ENCODE peak calls at places on chromosome 4, in four cellular contexts. N is body of pancreas, A is esophagus squamous epithelium, Q is A549. C is an unnamed sample.

GRCh38 chr4:163790231-163790630 is 295.7 kb downstream of the TMA16 start:
- DNase-seq in A (no peak), N (no peak), Q (no peak), C (no peak)

GRCh38 chr4:142406051-142406549 is 440.0 kb downstream of the INPP4B start:
- DNase-seq in A (no peak), Q (no peak), N (no peak), C (peak)

GRCh38 chr4:181860157-181860556 is 383.0 kb upstream of the TENM3 start:
- DNase-seq in Q (no peak), A (no peak), N (no peak), C (no peak)

GRCh38 chr4:3685081-3685645 is 81.0 kb upstream of the ADRA2C start:
- DNase-seq in Q (no peak), A (no peak), N (no peak), C (no peak)

GRCh38 chr4:6346373-6347110 is 76.9 kb downstream of the WFS1 start:
- DNase-seq in A (no peak), N (no peak), Q (no peak), C (no peak)

GRCh38 chr4:145481942-145482208 is 222 bp downstream of the SMAD1 start:
- DNase-seq in A (no peak), N (no peak), Q (no peak), C (no peak)

GRCh38 chr4:10673817-10674369 is 10.7 kb downstream of the CLNK start:
- DNase-seq in A (no peak), Q (no peak), N (no peak), C (no peak)

GRCh38 chr4:171809854-171810253 is 3.4 kb upstream of the GALNTL6 start:
- DNase-seq in N (no peak), Q (no peak), A (no peak), C (no peak)

GRCh38 chr4:80125252-80126177 is 52.5 kb upstream of the ANTXR2 start:
- DNase-seq in A (no peak), N (no peak), Q (no peak), C (peak)

GRCh38 chr4:63841266-63841665 is 568.0 kb downstream of the TECRL start:
- DNase-seq in A (no peak), Q (no peak), N (no peak), C (no peak)

GRCh38 chr4:176150283-176150682 is 45.1 kb downstream of the SPATA4 start:
- DNase-seq in Q (no peak), N (no peak), A (no peak), C (peak)

GRCh38 chr4:138897818-138898226 is 117.8 kb upstream of the NOCT start:
- DNase-seq in Q (no peak), N (no peak), A (no peak), C (no peak)

GRCh38 chr4:107648178-107648991 is 71.6 kb downstream of the PAPSS1 start:
- DNase-seq in N (no peak), Q (no peak), A (no peak), C (no peak)

GRCh38 chr4:6042293-6043063 is 24.2 kb upstream of the C4orf50 start:
- DNase-seq in N (no peak), A (no peak), Q (no peak), C (no peak)

GRCh38 chr4:10024303-10024702 is 3.0 kb upstream of the SLC2A9 start:
- DNase-seq in A (no peak), Q (no peak), N (peak), C (no peak)

GRCh38 chr4:131644619-131645018 is 1504.5 kb upstream of the PCDH10 start:
- DNase-seq in Q (no peak), N (peak), A (no peak), C (no peak)

GRCh38 chr4:83267121-83267834 is 17.3 kb downstream of the COQ2 start:
- DNase-seq in A (no peak), Q (peak), N (no peak), C (no peak)

GRCh38 chr4:46934731-46935130 is 25.7 kb upstream of the COX7B2 start:
- DNase-seq in N (no peak), Q (no peak), A (no peak), C (no peak)

GRCh38 chr4:40455340-40455902 is 120.3 kb downstream of the CHRNA9 start:
- DNase-seq in N (peak), Q (no peak), A (no peak), C (no peak)

GRCh38 chr4:110287130-110287529 is 88.7 kb upstream of the ELOVL6 start:
- DNase-seq in N (no peak), Q (no peak), A (no peak), C (no peak)

GRCh38 chr4:6925357-6925836 is 15.8 kb downstream of the TBC1D14 start:
- DNase-seq in N (peak), Q (no peak), A (no peak), C (peak)

GRCh38 chr4:177182728-177183127 is 126.9 kb upstream of the NEIL3 start:
- DNase-seq in A (no peak), Q (no peak), N (no peak), C (no peak)

GRCh38 chr4:1579834-1580686 is 104.1 kb downstream of the FAM53A start:
- DNase-seq in Q (peak), A (peak), N (peak), C (peak)

GRCh38 chr4:177444911-177445736 is 2.9 kb upstream of the AGA start:
- DNase-seq in N (no peak), A (no peak), Q (no peak), C (no peak)

GRCh38 chr4:101346312-101346561 is 1.1 kb downstream of the PPP3CA start:
- DNase-seq in Q (no peak), A (no peak), N (no peak), C (no peak)

GRCh38 chr4:76090241-76090691 is 15.8 kb downstream of the ART3 start:
- DNase-seq in Q (no peak), N (peak), A (no peak), C (peak)

GRCh38 chr4:73104695-73105094 is 35.2 kb upstream of the COX18 start:
- DNase-seq in A (no peak), N (no peak), Q (no peak), C (peak)

GRCh38 chr4:183830438-183830985 is 74.6 kb upstream of the STOX2 start:
- DNase-seq in A (no peak), N (peak), Q (no peak), C (no peak)

GRCh38 chr4:108779958-108780357 is 17.1 kb upstream of the ETNPPL start:
- DNase-seq in Q (no peak), A (no peak), N (no peak), C (no peak)

GRCh38 chr4:61202638-61203495 is 2.7 kb downstream of the ADGRL3 start:
- DNase-seq in A (no peak), N (no peak), Q (no peak), C (no peak)

GRCh38 chr4:100736651-100737450 is 219.0 kb upstream of the EMCN start:
- DNase-seq in Q (no peak), N (no peak), A (no peak), C (no peak)

GRCh38 chr4:159395693-159396092 is 292.8 kb downstream of the RAPGEF2 start:
- DNase-seq in N (no peak), A (no peak), Q (no peak), C (no peak)

GRCh38 chr4:66430856-66431255 is 760.6 kb upstream of the EPHA5 start:
- DNase-seq in Q (no peak), A (no peak), N (no peak), C (no peak)

GRCh38 chr4:54228563-54229501 is at the start of gene PDGFRA:
- DNase-seq in A (no peak), Q (no peak), N (peak), C (no peak)
- TF ChIP-seq POLR2A in A (no peak), Q (no peak), N (peak), C (no peak)

GRCh38 chr4:133147365-133147821 is 1.7 kb upstream of the PCDH10 start:
- DNase-seq in N (no peak), Q (no peak), A (no peak), C (no peak)
- TF ChIP-seq POLR2A in N (no peak), Q (no peak), A (no peak), C (no peak)

DNA sequence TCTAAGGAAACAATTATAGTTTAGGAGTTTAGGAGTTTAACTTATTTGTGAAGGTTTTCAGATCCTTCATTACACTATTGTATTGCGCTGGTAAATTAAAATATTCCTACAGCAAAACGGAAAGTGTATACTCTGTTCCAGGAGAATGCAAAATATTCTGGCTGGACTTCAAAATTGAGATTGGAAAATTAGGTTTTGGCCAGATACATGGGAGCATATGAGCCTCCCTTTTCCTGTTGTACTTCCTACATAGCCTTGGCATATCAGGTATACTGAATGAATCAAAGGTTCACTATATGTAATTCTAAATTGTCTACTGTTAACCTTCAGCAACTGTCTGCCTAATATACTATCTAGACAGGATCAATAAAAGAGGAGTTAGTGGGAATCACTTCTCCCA is 25.2 kb upstream of the GRIA2 start:
- DNase-seq in A (no peak), Q (no peak), N (no peak), C (no peak)
- TF ChIP-seq POLR2A in A (no peak), Q (no peak), N (no peak), C (no peak)

GRCh38 chr4:99324361-99324760 is 3.2 kb upstream of the ADH1B start:
- DNase-seq in N (no peak), Q (no peak), A (no peak), C (no peak)

GRCh38 chr4:99317354-99317753 is 3.8 kb downstream of the ADH1B start:
- DNase-seq in Q (no peak), N (no peak), A (no peak), C (no peak)

GRCh38 chr4:99324978-99325377 is 3.8 kb upstream of the ADH1B start:
- DNase-seq in N (peak), A (no peak), Q (no peak), C (no peak)

GRCh38 chr4:99323761-99324160 is 2.6 kb upstream of the ADH1B start:
- DNase-seq in N (peak), A (no peak), Q (no peak), C (no peak)

GRCh38 chr4:99321241-99322191 is at the start of gene ADH1B:
- DNase-seq in Q (no peak), N (no peak), A (no peak), C (no peak)
- TF ChIP-seq POLR2A in Q (no peak), N (peak), A (no peak), C (no peak)